ENCODE peak calls at places on chromosome 16, in four cellular contexts. One of them, this sample, is unnamed.

GRCh38 chr16:526181-527014 is 1.1 kb upstream of the CAPN15 start:
- DNase-seq in Daoy: peak; percentile 49
- DNase-seq in effector memory CD4-positive, alpha-beta T cell: no peak
- DNase-seq in A549: no peak
- DNase-seq in this sample: no peak

GRCh38 chr16:81448154-81449131 is 3.8 kb downstream of the CMIP start:
- DNase-seq in effector memory CD4-positive, alpha-beta T cell: no peak
- DNase-seq in Daoy: no peak
- DNase-seq in A549: no peak
- DNase-seq in this sample: no peak

GRCh38 chr16:22296225-22297113 is 740 bp upstream of the POLR3E start:
- DNase-seq in A549: no peak
- DNase-seq in effector memory CD4-positive, alpha-beta T cell: no peak
- DNase-seq in Daoy: no peak
- DNase-seq in this sample: no peak

GRCh38 chr16:3542153-3542550 is 35.1 kb downstream of the NLRC3 start:
- DNase-seq in A549: no peak
- DNase-seq in effector memory CD4-positive, alpha-beta T cell: no peak
- DNase-seq in Daoy: no peak
- DNase-seq in this sample: no peak

GRCh38 chr16:83887088-83887487 is 11.8 kb upstream of the MLYCD start:
- DNase-seq in effector memory CD4-positive, alpha-beta T cell: no peak
- DNase-seq in A549: peak; percentile 53
- DNase-seq in Daoy: peak; percentile 24
- DNase-seq in this sample: no peak

GRCh38 chr16:62576636-62577035 is 540.4 kb upstream of the CDH8 start:
- DNase-seq in A549: no peak
- DNase-seq in effector memory CD4-positive, alpha-beta T cell: no peak
- DNase-seq in Daoy: no peak
- DNase-seq in this sample: no peak

GRCh38 chr16:51243836-51244483 is 92.9 kb upstream of the SALL1 start:
- DNase-seq in Daoy: peak; percentile 27
- DNase-seq in A549: peak; percentile 11
- DNase-seq in effector memory CD4-positive, alpha-beta T cell: no peak
- DNase-seq in this sample: no peak

GRCh38 chr16:30985401-30986128 is 558 bp downstream of the HSD3B7 start:
- DNase-seq in A549: peak; percentile 65
- DNase-seq in Daoy: peak; percentile 61
- DNase-seq in effector memory CD4-positive, alpha-beta T cell: no peak
- DNase-seq in this sample: no peak

GRCh38 chr16:56245197-56245596 is 53.9 kb downstream of the GNAO1 start:
- DNase-seq in Daoy: peak; percentile 78
- DNase-seq in effector memory CD4-positive, alpha-beta T cell: no peak
- DNase-seq in A549: no peak
- DNase-seq in this sample: no peak

GRCh38 chr16:11349599-11350276 is 4.5 kb downstream of the RMI2 start:
- DNase-seq in A549: no peak
- DNase-seq in effector memory CD4-positive, alpha-beta T cell: no peak
- DNase-seq in Daoy: peak; percentile 39
- DNase-seq in this sample: no peak

GRCh38 chr16:35795361-35796029 is 2336.1 kb downstream of the TP53TG3F start:
- DNase-seq in Daoy: no peak
- DNase-seq in effector memory CD4-positive, alpha-beta T cell: no peak
- DNase-seq in A549: no peak
- DNase-seq in this sample: no peak

GRCh38 chr16:10552998-10553491 is 27.4 kb downstream of the EMP2 start:
- DNase-seq in A549: peak; percentile 72
- DNase-seq in effector memory CD4-positive, alpha-beta T cell: no peak
- DNase-seq in Daoy: peak; percentile 47
- DNase-seq in this sample: peak; percentile 34

GRCh38 chr16:56855936-56856335 is 9.1 kb upstream of the SLC12A3 start:
- DNase-seq in effector memory CD4-positive, alpha-beta T cell: no peak
- DNase-seq in Daoy: no peak
- DNase-seq in A549: no peak
- DNase-seq in this sample: no peak

GRCh38 chr16:19817122-19817521 is 67.5 kb downstream of the GPRC5B start:
- DNase-seq in A549: no peak
- DNase-seq in effector memory CD4-positive, alpha-beta T cell: no peak
- DNase-seq in Daoy: no peak
- DNase-seq in this sample: no peak

GRCh38 chr16:8620535-8620934 is 963 bp upstream of the METTL22 start:
- DNase-seq in A549: no peak
- DNase-seq in Daoy: no peak
- DNase-seq in effector memory CD4-positive, alpha-beta T cell: no peak
- DNase-seq in this sample: no peak

GRCh38 chr16:54342966-54343365 is 56.4 kb upstream of the IRX3 start:
- DNase-seq in Daoy: no peak
- DNase-seq in effector memory CD4-positive, alpha-beta T cell: no peak
- DNase-seq in A549: no peak
- DNase-seq in this sample: no peak

GRCh38 chr16:56068816-56069215 is 122.5 kb upstream of the GNAO1 start:
- DNase-seq in A549: no peak
- DNase-seq in effector memory CD4-positive, alpha-beta T cell: no peak
- DNase-seq in Daoy: no peak
- DNase-seq in this sample: no peak

GRCh38 chr16:67645397-67646121 is 615 bp downstream of the CARMIL2 start:
- DNase-seq in A549: no peak
- DNase-seq in effector memory CD4-positive, alpha-beta T cell: no peak
- DNase-seq in Daoy: no peak
- DNase-seq in this sample: no peak

GRCh38 chr16:74100405-74101316 is 196.0 kb upstream of the PSMD7 start:
- DNase-seq in Daoy: no peak
- DNase-seq in A549: no peak
- DNase-seq in effector memory CD4-positive, alpha-beta T cell: no peak
- DNase-seq in this sample: no peak

GRCh38 chr16:15649727-15650018 is 372 bp upstream of the NDE1 start:
- DNase-seq in Daoy: no peak
- DNase-seq in effector memory CD4-positive, alpha-beta T cell: no peak
- DNase-seq in A549: no peak
- DNase-seq in this sample: no peak

GRCh38 chr16:84847554-84848415 is 28.0 kb downstream of the CRISPLD2 start:
- DNase-seq in effector memory CD4-positive, alpha-beta T cell: no peak
- DNase-seq in A549: no peak
- DNase-seq in Daoy: no peak
- DNase-seq in this sample: no peak

GRCh38 chr16:78931267-78932060 is 669.1 kb downstream of the MAF start:
- DNase-seq in Daoy: peak; percentile 35
- DNase-seq in effector memory CD4-positive, alpha-beta T cell: no peak
- DNase-seq in A549: no peak
- DNase-seq in this sample: no peak

GRCh38 chr16:68065716-68066305 is 19.4 kb upstream of the NFATC3 start:
- DNase-seq in Daoy: peak; percentile 12
- DNase-seq in A549: no peak
- DNase-seq in effector memory CD4-positive, alpha-beta T cell: no peak
- DNase-seq in this sample: no peak

GRCh38 chr16:86761117-86761971 is 183.0 kb downstream of the FOXL1 start:
- DNase-seq in Daoy: peak; percentile 72
- DNase-seq in A549: peak; percentile 69
- DNase-seq in effector memory CD4-positive, alpha-beta T cell: no peak
- DNase-seq in this sample: peak; percentile 20

GRCh38 chr16:19429271-19429670 is 11.6 kb downstream of the TMC5 start:
- DNase-seq in Daoy: no peak
- DNase-seq in effector memory CD4-positive, alpha-beta T cell: no peak
- DNase-seq in A549: peak; percentile 44
- DNase-seq in this sample: no peak